ENCODE peak calls at places on chromosomes 4 and X, in four cellular contexts. G is endothelial cell of umbilical vein, A is AG04449, L is tibial nerve. C is an unnamed sample.

GRCh38 chr4:172412851-172413250 is 599.6 kb downstream of the GALNTL6 start:
- DNase-seq in G (no peak), A (no peak), L (no peak), C (no peak)

GRCh38 chr4:125796138-125796537 is 481.4 kb downstream of the FAT4 start:
- DNase-seq in G (peak), A (no peak), L (no peak), C (no peak)

GRCh38 chr4:159401791-159402380 is 299.0 kb downstream of the RAPGEF2 start:
- DNase-seq in G (peak), A (peak), L (no peak), C (no peak)

GRCh38 chr4:55545681-55546632 is 752 bp downstream of the CLOCK start:
- DNase-seq in G (peak), A (no peak), L (peak), C (peak)

GRCh38 chr4:186651624-186652023 is 72.0 kb downstream of the FAT1 start:
- DNase-seq in G (peak), A (no peak), L (peak), C (no peak)

GRCh38 chr4:180456928-180457327 is 1786.3 kb upstream of the TENM3 start:
- DNase-seq in G (no peak), A (no peak), L (no peak), C (no peak)

GRCh38 chr4:74391346-74391745 is 26.4 kb downstream of the EREG start:
- DNase-seq in G (no peak), A (no peak), L (no peak), C (no peak)

GRCh38 chr4:115249808-115250207 is 136.4 kb upstream of the NDST4 start:
- DNase-seq in G (no peak), A (no peak), L (no peak), C (no peak)

GRCh38 chr4:37516057-37516775 is 170.0 kb downstream of the RELL1 start:
- DNase-seq in G (no peak), A (no peak), L (no peak), C (no peak)

GRCh38 chr4:141131738-141132688 is 1.3 kb downstream of the RNF150 start:
- DNase-seq in G (peak), A (no peak), L (no peak), C (no peak)

GRCh38 chr4:141133146-141134006 is at the start of gene RNF150:
- DNase-seq in G (peak), A (peak), L (peak), C (peak)

GRCh38 chr4:141134586-141134985 is 1.3 kb upstream of the RNF150 start:
- DNase-seq in G (no peak), A (no peak), L (no peak), C (no peak)

GRCh38 chr4:141132689-141133145 is 552 bp downstream of the RNF150 start:
- DNase-seq in G (no peak), A (no peak), L (no peak), C (no peak)

DNA sequence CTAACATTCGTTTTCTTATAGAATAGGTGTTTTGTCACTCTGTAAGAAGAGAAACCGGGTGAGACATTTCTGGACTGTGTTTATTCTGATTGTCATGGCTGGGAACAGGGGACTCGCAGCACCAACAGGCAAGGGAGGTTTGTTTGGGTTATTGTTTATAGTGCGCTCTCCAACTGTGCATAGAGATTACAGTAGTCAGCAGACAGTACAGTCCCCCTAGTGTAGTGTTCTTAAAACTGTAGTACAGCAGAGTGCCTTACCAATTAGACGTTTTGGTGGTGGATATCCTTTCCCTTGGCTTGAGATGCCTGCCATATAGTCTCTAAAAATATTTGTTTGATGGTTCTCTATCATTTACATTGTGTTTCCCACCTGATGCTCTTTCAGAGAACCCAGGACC is 782 bp upstream of the RNF150 start:
- DNase-seq in G (no peak), A (no peak), L (no peak), C (no peak)
- TF ChIP-seq CTCF in G (no peak), A (peak), L (no peak), C (no peak)

GRCh38 chr4:183602444-183603102 is 56.4 kb downstream of the RWDD4 start:
- DNase-seq in G (peak), A (no peak), L (no peak), C (no peak)
- TF ChIP-seq CTCF in G (no peak), A (peak), L (no peak), C (no peak)

GRCh38 chr4:182642831-182643230 is 274.4 kb downstream of the DCTD start:
- DNase-seq in G (peak), A (no peak), L (no peak), C (no peak)
- TF ChIP-seq CTCF in G (peak), A (peak), L (no peak), C (no peak)

GRCh38 chr4:60461551-60461950 is 738.6 kb upstream of the ADGRL3 start:
- DNase-seq in G (no peak), A (no peak), L (no peak), C (no peak)

DNA sequence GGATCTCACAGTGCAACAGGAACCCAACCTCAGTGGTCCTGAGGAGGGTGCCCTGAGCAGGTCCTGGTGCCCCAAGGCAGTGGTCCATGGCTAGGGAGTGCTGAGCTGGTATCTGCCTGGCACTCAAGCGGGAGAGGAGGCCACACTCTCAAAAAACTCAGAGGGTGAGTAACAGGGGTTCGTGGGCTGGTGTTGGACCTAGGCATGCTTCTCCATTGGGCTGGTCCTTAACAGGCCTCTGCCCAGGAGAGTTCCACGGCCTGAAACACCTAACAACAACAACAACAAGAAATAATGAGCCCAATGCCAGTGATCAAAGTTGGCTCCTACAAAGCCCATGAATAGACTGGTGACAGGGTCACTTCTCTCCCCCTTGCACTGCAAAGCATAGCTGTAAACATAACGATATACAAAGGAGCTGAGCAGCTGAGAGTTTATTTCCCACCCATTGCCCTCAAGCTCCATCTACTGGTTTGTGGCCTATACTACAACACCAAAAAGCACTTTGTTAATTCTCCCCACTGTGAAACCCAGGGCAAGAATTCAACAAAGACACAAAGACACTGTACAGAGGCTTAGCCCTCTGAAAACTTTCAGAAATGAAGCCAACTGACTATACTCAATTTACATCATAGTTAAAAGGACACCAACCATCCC is 736.2 kb upstream of the ADGRL3 start:
- DNase-seq in G (no peak), A (no peak), L (no peak), C (no peak)
- TF ChIP-seq CTCF in G (no peak), A (peak), L (no peak), C (no peak)

DNA sequence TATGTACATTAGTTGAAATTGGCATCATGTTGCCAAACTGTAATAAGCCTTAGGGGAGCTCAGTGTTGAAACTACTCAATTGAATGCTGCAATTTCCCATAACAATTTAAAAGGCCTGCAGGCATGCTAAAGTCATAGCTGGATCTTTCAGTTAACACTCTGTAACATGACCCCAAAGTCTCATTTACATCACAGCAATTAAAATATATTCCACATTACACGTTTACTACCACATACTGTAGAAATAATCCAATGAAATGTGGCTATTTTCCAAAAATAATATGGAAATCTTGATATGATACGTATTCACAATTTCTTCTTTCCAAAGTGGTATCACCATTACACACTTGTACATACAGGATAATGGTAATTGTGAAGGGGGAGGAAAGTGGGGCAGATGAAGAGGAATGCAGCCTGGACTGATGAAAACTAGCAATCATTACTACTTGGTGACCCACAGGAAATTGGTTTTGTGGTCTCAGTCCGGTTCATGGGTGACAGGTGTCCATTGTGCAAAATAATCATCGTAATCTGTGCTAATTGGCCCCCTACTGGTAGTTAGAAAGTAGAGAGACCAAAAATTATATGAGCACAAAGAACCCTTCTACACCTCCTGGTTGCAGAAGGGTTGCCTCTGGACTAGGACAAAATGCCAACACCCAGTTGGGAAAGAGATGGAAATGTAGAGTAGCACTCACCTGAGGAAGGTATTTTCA is 63.7 kb downstream of the TENM3 start:
- DNase-seq in G (no peak), A (peak), L (no peak), C (no peak)
- TF ChIP-seq CTCF in G (no peak), A (no peak), L (no peak), C (no peak)

DNA sequence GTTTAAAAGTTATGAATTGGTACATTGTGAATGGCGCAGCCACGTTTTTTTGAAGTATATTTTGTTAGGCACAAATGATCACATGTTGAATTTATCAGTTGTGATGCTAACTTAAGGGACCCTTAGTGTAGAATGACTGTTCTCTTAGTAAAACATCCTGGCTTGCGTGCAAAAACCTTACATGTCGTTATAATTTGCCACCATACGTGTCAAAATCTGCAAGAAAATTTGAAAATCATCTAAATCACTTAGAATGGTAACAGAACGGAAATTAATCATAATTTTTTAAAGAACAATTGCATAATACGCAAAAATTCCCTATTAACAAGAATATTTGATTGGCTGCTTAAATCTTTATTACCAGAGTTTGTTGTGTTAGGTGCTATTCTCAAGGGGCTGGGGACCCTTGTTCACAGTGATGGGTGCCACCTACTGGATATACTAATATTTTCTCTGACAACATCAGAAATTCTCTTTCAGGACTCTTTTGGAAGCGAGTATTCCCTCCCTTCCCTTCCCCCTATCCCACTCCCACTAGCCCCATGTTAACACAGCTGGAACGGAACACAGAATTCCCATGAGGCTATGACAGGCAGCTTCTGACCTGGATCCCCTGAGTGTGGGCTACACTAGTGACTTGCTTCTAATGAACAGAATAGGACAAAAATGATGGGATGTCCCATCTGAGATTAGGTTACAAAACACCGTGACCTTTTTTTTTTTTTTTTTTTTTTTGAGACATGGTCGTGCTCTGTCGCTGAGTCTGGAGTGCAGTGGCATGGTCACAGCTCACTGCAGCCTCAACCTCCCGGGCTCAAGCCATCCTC is 71.8 kb downstream of the SUPT20HL2 start:
- DNase-seq in G (peak), A (no peak), L (no peak), C (peak)
- TF ChIP-seq CTCF in G (no peak), A (no peak), L (no peak), C (peak)

GRCh38 chr4:46950826-46951225 is 41.8 kb upstream of the COX7B2 start:
- DNase-seq in G (no peak), A (no peak), L (no peak), C (no peak)
- TF ChIP-seq CTCF in G (no peak), A (no peak), L (no peak), C (no peak)

DNA sequence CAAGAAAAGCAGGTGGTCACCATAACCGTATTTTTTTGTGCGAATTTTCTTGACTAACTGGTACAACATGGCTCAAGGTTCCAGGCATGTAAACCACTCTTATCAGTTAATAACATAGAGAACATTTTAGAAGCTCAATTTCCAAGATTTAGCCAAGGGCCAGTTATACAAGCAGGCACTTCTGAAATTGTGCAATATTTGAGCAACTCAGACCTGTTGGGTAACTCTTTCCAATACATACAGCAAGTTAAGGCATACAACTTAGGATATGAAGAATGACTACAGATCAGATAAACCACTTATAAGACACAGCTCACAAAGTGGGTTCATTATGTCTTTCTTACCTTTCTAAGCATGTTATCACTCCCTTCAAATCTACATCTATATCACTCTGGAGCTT is 43.9 kb downstream of the ZNF280C start:
- DNase-seq in G (no peak), A (peak), L (no peak), C (no peak)
- TF ChIP-seq CTCF in G (no peak), A (no peak), L (no peak), C (no peak)

DNA sequence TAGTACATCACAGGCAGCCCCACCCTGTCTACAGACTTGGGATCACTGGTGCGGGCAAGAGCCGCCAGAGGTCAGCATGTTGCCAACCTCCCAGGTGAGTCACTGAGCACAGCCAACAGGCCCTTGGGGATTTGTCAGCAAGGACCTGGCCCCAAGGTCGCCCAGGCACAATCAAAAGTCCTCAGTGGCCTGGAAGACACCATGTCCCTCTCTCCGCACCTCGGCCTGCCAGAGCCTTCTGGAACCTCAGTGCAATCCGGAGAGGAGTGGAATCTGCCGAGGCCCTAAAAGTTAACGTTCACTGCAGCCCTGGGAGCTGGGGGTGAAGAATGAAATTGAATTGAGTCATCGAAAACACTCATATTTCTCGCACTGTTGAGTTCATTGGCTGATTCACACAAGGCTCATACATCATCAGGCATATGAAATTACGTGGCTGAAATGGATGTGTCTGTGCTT is 74.3 kb downstream of the WFS1 start:
- DNase-seq in G (no peak), A (peak), L (no peak), C (no peak)
- TF ChIP-seq CTCF in G (no peak), A (no peak), L (no peak), C (no peak)

C was measured in activated CD8-positive, alpha-beta T cell treated with anti-CD3 and anti-CD28 coated beads for 36 hours.